ENCODE peak calls at places on chromosomes 2 and 18, in six cellular contexts. M is stimulated activated CD4-positive, alpha-beta T cell treated with anti-CD3 and anti-CD28 coated beads, Interleukin-4, amount 100 ng/mL, for 48 hours; N is GDM1; E is activated CD4-positive, alpha-beta T cell treated with anti-CD3 and anti-CD28 coated beads, Interleukin-2, amount 50 U/mL, for 48 hours; L is LoVo; O is Daoy. U is an unnamed sample.

GRCh38 chr2:194327196-194327888 is 1329.7 kb upstream of the SLC39A10 start:
- DNase-seq in L (no peak), O (no peak), E (no peak), N (no peak), M (no peak), U (no peak)

GRCh38 chr2:126751477-126751876 is 95.5 kb downstream of the GYPC start:
- DNase-seq in N (no peak), L (no peak), O (no peak), E (no peak), M (no peak), U (no peak)

GRCh38 chr2:71948781-71949536 is 198.7 kb downstream of the CYP26B1 start:
- DNase-seq in N (no peak), M (no peak), O (no peak), E (no peak), L (no peak), U (no peak)

GRCh38 chr2:168751104-168751768 is 51.2 kb upstream of the NOSTRIN start:
- DNase-seq in O (no peak), L (no peak), M (no peak), N (no peak), E (peak), U (peak)

GRCh38 chr18:74951165-74951760 is 257.7 kb downstream of the PTGR3 start:
- DNase-seq in L (peak), E (no peak), M (no peak), O (peak), N (no peak), U (peak)

GRCh38 chr2:29589440-29590103 is 331.8 kb downstream of the ALK start:
- DNase-seq in M (no peak), L (no peak), N (no peak), E (no peak), O (no peak), U (peak)

GRCh38 chr2:234773764-234774409 is 177.9 kb upstream of the SH3BP4 start:
- DNase-seq in M (no peak), L (no peak), E (no peak), N (no peak), O (no peak), U (no peak)

GRCh38 chr2:20496942-20497341 is 50.1 kb downstream of the RHOB start:
- DNase-seq in E (no peak), N (no peak), O (no peak), L (no peak), M (no peak), U (no peak)